ENCODE peak calls at places on chromosome 20, in nine cellular contexts. T is T-helper 1 cell; H is NCI-H774; F is heart right ventricle; Y is activated naive CD4-positive, alpha-beta T cell; J is dermis microvascular lymphatic vessel endothelial cell; R is epithelial cell of esophagus; C is coronary artery; N is myocyte. K is an unnamed sample.

GRCh38 chr20:6678101-6678500 is 89.4 kb upstream of the BMP2 start:
- DNase-seq in J (no peak), F (no peak), Y (no peak), N (no peak), T (no peak), C (no peak), R (no peak), H (no peak), K (no peak)

GRCh38 chr20:24289737-24290481 is 179.5 kb upstream of the SYNDIG1 start:
- DNase-seq in R (no peak), J (no peak), T (no peak), H (no peak), C (no peak), Y (no peak), N (no peak), F (no peak), K (no peak)

GRCh38 chr20:13464702-13465101 is 174.0 kb downstream of the TASP1 start:
- DNase-seq in J (no peak), C (no peak), T (no peak), F (no peak), R (peak), N (no peak), H (no peak), Y (no peak), K (no peak)

GRCh38 chr20:63313349-63314014 is 20.5 kb downstream of the COL20A1 start:
- DNase-seq in C (no peak), F (peak), Y (no peak), N (peak), J (no peak), H (no peak), R (no peak), T (no peak), K (no peak)

GRCh38 chr20:13840093-13840465 is 55.3 kb downstream of the NDUFAF5 start:
- DNase-seq in T (no peak), C (no peak), Y (no peak), N (no peak), H (no peak), F (no peak), R (no peak), J (no peak), K (no peak)

GRCh38 chr20:44598413-44599290 is 16.3 kb downstream of the PKIG start:
- DNase-seq in T (no peak), H (no peak), N (no peak), J (peak), C (no peak), F (peak), R (no peak), Y (no peak), K (no peak)

GRCh38 chr20:59518881-59519706 is 85.2 kb upstream of the PHACTR3 start:
- DNase-seq in T (no peak), C (no peak), Y (no peak), N (peak), H (peak), J (peak), F (no peak), R (peak), K (peak)

GRCh38 chr20:24502184-24502583 is 32.8 kb downstream of the SYNDIG1 start:
- DNase-seq in Y (no peak), T (no peak), H (no peak), J (no peak), C (no peak), F (no peak), R (peak), N (peak), K (no peak)

GRCh38 chr20:32605167-32605656 is 20.1 kb upstream of the NOL4L start:
- DNase-seq in N (peak), H (no peak), R (peak), J (no peak), F (no peak), T (no peak), C (no peak), Y (no peak), K (no peak)

GRCh38 chr20:43840382-43841070 is 74.1 kb upstream of the TOX2 start:
- DNase-seq in N (peak), C (no peak), Y (no peak), H (no peak), J (no peak), R (no peak), T (no peak), F (no peak), K (no peak)

GRCh38 chr20:11786108-11786507 is 131.6 kb upstream of the BTBD3 start:
- DNase-seq in C (no peak), Y (no peak), N (no peak), J (no peak), R (no peak), T (no peak), H (no peak), F (no peak), K (no peak)

GRCh38 chr20:22579711-22580697 is 4.4 kb downstream of the FOXA2 start:
- DNase-seq in J (no peak), N (no peak), T (no peak), H (no peak), C (no peak), R (no peak), Y (no peak), F (no peak), K (no peak)

K was measured in central memory CD4-positive, alpha-beta T cell.